ENCODE peak calls at places on chromosome 15, in five cellular contexts. S, W, M, U and N are unnamed samples.

GRCh38 chr15:41078125-41078524 is 38.0 kb downstream of the INO80 start:
- DNase-seq in U (no peak), W (no peak), S (no peak), M (no peak), N (no peak)

GRCh38 chr15:101579766-101580165 is 72.4 kb downstream of the TM2D3 start:
- DNase-seq in W (peak; percentile 4), U (no peak), S (peak; percentile 91), M (no peak), N (no peak)

GRCh38 chr15:78130466-78131294 is 565 bp downstream of the CIB2 start:
- DNase-seq in U (peak; percentile 33), M (no peak), W (no peak), S (no peak), N (no peak)

GRCh38 chr15:40333922-40334492 is 6.7 kb downstream of the CCDC9B start:
- DNase-seq in S (peak; percentile 68), M (no peak), U (peak; percentile 80), W (no peak), N (no peak)

GRCh38 chr15:78345726-78346125 is 5.6 kb downstream of the CRABP1 start:
- DNase-seq in W (no peak), M (no peak), U (no peak), S (no peak), N (no peak)

GRCh38 chr15:38563723-38564519 is 693 bp downstream of the RASGRP1 start:
- DNase-seq in U (peak; percentile 58), S (peak; percentile 48), M (peak; percentile 52), W (peak; percentile 68), N (peak; percentile 73)

GRCh38 chr15:31977812-31978662 is 52.3 kb upstream of the CHRNA7 start:
- DNase-seq in S (peak; percentile 63), M (peak; percentile 65), W (peak; percentile 68), U (peak; percentile 30), N (peak; percentile 16)

GRCh38 chr15:85583404-85584390 is 203.3 kb downstream of the AKAP13 start:
- DNase-seq in W (no peak), U (peak; percentile 70), M (no peak), S (no peak), N (peak; percentile 42)

GRCh38 chr15:29472901-29473423 is 203.3 kb upstream of the NSMCE3 start:
- DNase-seq in M (no peak), W (no peak), S (no peak), U (no peak), N (no peak)

GRCh38 chr15:38251726-38252480 is 733 bp upstream of the SPRED1 start:
- DNase-seq in S (peak; percentile 95), U (peak; percentile 93), W (peak; percentile 98), M (peak; percentile 76), N (peak; percentile 24)

GRCh38 chr15:95300958-95301357 is 1029.5 kb upstream of the NR2F2 start:
- DNase-seq in M (no peak), S (peak; percentile 56), U (no peak), W (peak; percentile 60), N (no peak)

GRCh38 chr15:29032776-29033175 is 147.0 kb downstream of the APBA2 start:
- DNase-seq in W (no peak), S (no peak), M (no peak), U (no peak), N (no peak)

GRCh38 chr15:57256941-57257340 is 119.4 kb upstream of the CGNL1 start:
- DNase-seq in S (no peak), W (no peak), U (no peak), M (no peak), N (no peak)

GRCh38 chr15:47718474-47719440 is 1.5 kb downstream of the SEMA6D start:
- DNase-seq in S (peak; percentile 52), U (peak; percentile 43), W (peak; percentile 39), M (peak; percentile 78), N (no peak)

GRCh38 chr15:73053398-73053723 is 1.1 kb downstream of the NEO1 start:
- DNase-seq in S (no peak), M (no peak), W (no peak), U (no peak), N (no peak)

GRCh38 chr15:79875213-79875612 is 21.6 kb downstream of the MTHFS start:
- DNase-seq in M (no peak), U (no peak), S (no peak), W (no peak), N (no peak)

GRCh38 chr15:74314897-74315438 is 52.5 kb downstream of the CYP11A1 start:
- DNase-seq in U (peak; percentile 40), M (no peak), S (peak; percentile 59), W (no peak), N (no peak)

DNA sequence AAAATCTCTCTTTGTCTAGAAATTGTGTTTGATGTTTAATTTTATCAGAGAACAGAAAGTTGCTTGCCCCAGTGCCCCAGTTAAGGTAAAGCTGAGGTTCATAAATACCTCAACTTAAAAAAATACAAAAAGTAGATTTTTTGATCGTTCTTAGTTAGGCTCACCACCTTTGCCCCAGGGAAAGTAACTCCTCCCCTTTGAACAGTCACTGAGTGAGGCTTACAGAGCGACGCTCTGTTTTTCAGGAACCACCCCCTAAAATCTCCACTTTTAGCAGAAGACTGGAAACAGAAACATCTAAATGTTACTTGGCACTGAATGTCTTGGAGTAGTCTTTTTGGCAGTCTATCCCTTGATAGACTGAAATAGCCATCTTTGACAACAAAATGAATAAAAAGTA is 24.9 kb downstream of the BLM start:
- DNase-seq in S (no peak), M (no peak), W (no peak), U (no peak), N (no peak)
- H3K27ac ChIP-seq in S (no peak overlapping the region), M (no peak overlapping the region), W (no peak overlapping the region), U (no peak overlapping the region), N (no peak overlapping the region)

GRCh38 chr15:65342493-65342892 is 35.3 kb downstream of the IGDCC3 start:
- DNase-seq in W (no peak), S (no peak), U (no peak), M (no peak), N (no peak)
- H3K4me3 ChIP-seq in W (no peak overlapping the region), S (no peak overlapping the region), U (no peak overlapping the region), M (no peak overlapping the region), N (no peak overlapping the region)

DNA sequence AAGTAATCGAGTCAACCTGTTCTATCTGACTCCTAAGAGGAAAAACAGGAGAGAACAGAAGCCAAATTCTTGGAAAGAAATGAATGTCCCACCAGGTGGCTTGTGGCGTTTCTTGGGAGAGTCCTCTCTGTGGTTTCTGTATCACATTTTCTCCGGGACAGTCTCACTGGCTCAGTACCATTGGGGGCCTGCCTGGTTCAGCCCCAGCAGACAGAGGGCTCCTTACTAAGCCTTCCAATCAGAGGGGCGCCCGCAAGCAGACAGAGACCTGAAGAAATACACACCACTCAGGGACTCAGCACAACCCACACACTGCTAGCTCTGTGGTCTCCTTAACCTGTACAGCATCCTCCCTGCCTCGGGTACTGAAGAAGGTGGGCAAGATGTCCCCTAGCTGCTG is 302.1 kb downstream of the TLE3 start:
- DNase-seq in W (no peak), S (peak; percentile 31), U (no peak), M (no peak), N (no peak)
- H3K27ac ChIP-seq in W (peak overlapping the region; percentile 69), S (peak overlapping the region; percentile 81), U (peak overlapping the region; percentile 8), M (no peak overlapping the region), N (no peak overlapping the region)

GRCh38 chr15:55912982-55913381 is 80.4 kb downstream of the NEDD4 start:
- DNase-seq in U (no peak), W (no peak), M (no peak), S (no peak), N (no peak)

GRCh38 chr15:55909036-55909811 is 84.2 kb downstream of the NEDD4 start:
- DNase-seq in U (no peak), S (no peak), W (peak; percentile 86), M (no peak), N (no peak)

GRCh38 chr15:55902975-55903374 is 90.4 kb downstream of the NEDD4 start:
- DNase-seq in U (no peak), S (no peak), M (no peak), W (no peak), N (no peak)

DNA sequence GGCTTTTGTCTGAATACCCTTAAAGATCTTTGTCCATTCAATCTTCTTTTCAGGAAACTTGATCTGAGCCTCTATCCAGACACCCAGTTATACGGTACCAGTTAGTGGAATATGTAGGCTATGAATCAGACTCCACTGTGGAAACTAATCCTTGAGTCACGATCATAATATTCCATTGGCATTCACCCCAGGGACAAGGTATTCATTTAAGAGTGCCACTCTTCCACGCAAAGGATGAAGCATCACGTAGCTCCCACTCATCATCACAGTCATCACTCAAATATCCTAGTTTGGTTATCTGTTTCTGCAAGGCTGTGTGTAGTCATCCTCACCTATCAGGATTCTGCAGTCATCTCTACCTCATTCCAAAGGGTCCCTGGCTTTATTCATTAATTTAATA is 85.6 kb downstream of the NEDD4 start:
- DNase-seq in S (peak; percentile 75), M (no peak), W (peak; percentile 99), U (no peak), N (no peak)
- H3K4me3 ChIP-seq in S (peak overlapping the region; percentile 5), M (no peak overlapping the region), W (peak overlapping the region; percentile 66), U (no peak overlapping the region), N (no peak overlapping the region)

GRCh38 chr15:50886611-50887350 is 21.7 kb upstream of the AP4E1 start:
- DNase-seq in S (no peak), M (no peak), W (no peak), U (no peak), N (no peak)

GRCh38 chr15:50881121-50882048 is 27.1 kb upstream of the AP4E1 start:
- DNase-seq in U (no peak), M (no peak), W (peak; percentile 31), S (no peak), N (no peak)

GRCh38 chr15:50883903-50884302 is 24.6 kb upstream of the AP4E1 start:
- DNase-seq in S (peak; percentile 52), W (peak; percentile 50), M (no peak), U (peak; percentile 29), N (no peak)

GRCh38 chr15:50886139-50886467 is 22.4 kb upstream of the AP4E1 start:
- DNase-seq in S (no peak), U (no peak), M (no peak), W (no peak), N (no peak)

DNA sequence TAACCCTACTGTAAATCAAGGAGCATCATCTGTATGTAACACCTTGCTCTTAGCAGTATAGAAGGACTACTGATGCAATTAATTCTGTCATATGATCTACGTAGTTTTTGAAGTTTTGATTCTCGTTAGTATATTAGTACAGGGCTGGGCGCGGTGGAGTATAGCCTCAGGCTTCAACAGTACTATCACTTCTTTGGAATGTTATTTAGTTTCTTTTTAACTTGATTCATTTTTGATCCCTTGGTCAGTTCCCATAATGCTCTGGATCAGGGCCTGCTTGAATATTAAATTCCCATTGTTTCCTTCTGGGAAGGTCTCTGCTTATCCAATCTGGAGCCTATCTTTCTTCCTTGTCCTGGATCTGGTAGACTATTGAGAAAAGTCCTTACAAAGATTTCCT is 23.9 kb upstream of the AP4E1 start:
- DNase-seq in M (no peak), S (peak; percentile 68), W (peak; percentile 65), U (no peak), N (no peak)
- H3K27ac ChIP-seq in M (no peak overlapping the region), S (peak overlapping the region; percentile 95), W (peak overlapping the region; percentile 97), U (no peak overlapping the region), N (no peak overlapping the region)

GRCh38 chr15:99630607-99631131 is 64.9 kb downstream of the MEF2A start:
- DNase-seq in M (no peak), S (no peak), U (no peak), W (no peak), N (no peak)
- H3K4me3 ChIP-seq in M (no peak overlapping the region), S (no peak overlapping the region), U (no peak overlapping the region), W (no peak overlapping the region), N (no peak overlapping the region)

GRCh38 chr15:65569728-65570127 is 39.5 kb downstream of the HACD3 start:
- DNase-seq in U (no peak), S (no peak), W (no peak), M (no peak), N (no peak)
- H3K27ac ChIP-seq in U (no peak overlapping the region), S (no peak overlapping the region), W (no peak overlapping the region), M (no peak overlapping the region), N (no peak overlapping the region)

GRCh38 chr15:52255935-52256334 is 39.7 kb downstream of the MYO5C start:
- DNase-seq in S (no peak), M (no peak), W (no peak), U (no peak), N (no peak)
- H3K4me3 ChIP-seq in S (no peak overlapping the region), M (no peak overlapping the region), W (no peak overlapping the region), U (no peak overlapping the region), N (no peak overlapping the region)